ENCODE peak calls at places on chromosomes 16 and 17, in four cellular contexts. A is AG09309, X is WTC11, Y is IMR-90. M is an unnamed sample.

GRCh38 chr16:81645303-81645702 is 133.8 kb upstream of the PLCG2 start:
- DNase-seq in X (no peak), Y (peak; percentile 85), A (peak; percentile 67), M (peak; percentile 97)

GRCh38 chr17:231191-231965 is 49.9 kb upstream of the DOC2B start:
- DNase-seq in X (peak; percentile 7), A (no peak), Y (no peak), M (no peak)

GRCh38 chr17:2849327-2849670 is 53.1 kb downstream of the RAP1GAP2 start:
- DNase-seq in A (no peak), Y (no peak), X (peak; percentile 40), M (no peak)

GRCh38 chr17:62093188-62094155 is 28.4 kb upstream of the MED13 start:
- DNase-seq in A (peak; percentile 72), Y (peak; percentile 95), X (no peak), M (peak; percentile 92)

GRCh38 chr16:71637398-71637797 is 11.4 kb downstream of the MARVELD3 start:
- DNase-seq in A (peak; percentile 83), Y (peak; percentile 86), X (peak; percentile 38), M (peak; percentile 90)

GRCh38 chr16:3752984-3753383 is 35.7 kb upstream of the TRAP1 start:
- DNase-seq in X (no peak), Y (no peak), A (no peak), M (no peak)

GRCh38 chr17:40886090-40886489 is 1.0 kb upstream of the KRT20 start:
- DNase-seq in X (no peak), A (peak; percentile 40), Y (peak; percentile 67), M (no peak)

GRCh38 chr17:69326302-69327059 is 452 bp downstream of the ABCA5 start:
- DNase-seq in Y (peak; percentile 26), A (no peak), X (no peak), M (peak; percentile 45)

GRCh38 chr17:2433696-2434095 is 32.8 kb upstream of the MNT start:
- DNase-seq in X (no peak), Y (peak; percentile 50), A (no peak), M (peak; percentile 55)

GRCh38 chr17:46202482-46202881 is 9.3 kb upstream of the KANSL1 start:
- DNase-seq in A (no peak), X (no peak), Y (no peak), M (no peak)

GRCh38 chr16:1336619-1337018 is 3.2 kb downstream of the BAIAP3 start:
- DNase-seq in Y (no peak), A (no peak), X (no peak), M (no peak)

GRCh38 chr17:39668141-39668924 is at the start of gene PNMT:
- DNase-seq in X (peak; percentile 83), Y (peak; percentile 39), A (no peak), M (peak; percentile 37)

GRCh38 chr17:62656446-62656845 is 29.0 kb downstream of the MRC2 start:
- DNase-seq in Y (no peak), A (no peak), X (peak; percentile 2), M (no peak)

GRCh38 chr17:73595068-73595865 is 49.0 kb downstream of the SDK2 start:
- DNase-seq in A (no peak), X (peak; percentile 85), Y (no peak), M (no peak)

GRCh38 chr17:60223456-60223855 is 73.7 kb downstream of the CA4 start:
- DNase-seq in X (no peak), A (no peak), Y (no peak), M (no peak)

GRCh38 chr16:47925811-47926460 is 229.9 kb downstream of the ABCC12 start:
- DNase-seq in Y (peak; percentile 28), X (no peak), A (no peak), M (no peak)

GRCh38 chr16:1980026-1980769 is 1.1 kb downstream of the NOXO1 start:
- DNase-seq in Y (no peak), X (peak; percentile 45), A (no peak), M (no peak)

GRCh38 chr17:42431758-42432161 is 8.7 kb upstream of the CAVIN1 start:
- DNase-seq in A (no peak), X (no peak), Y (peak; percentile 29), M (no peak)

GRCh38 chr16:46822270-46822669 is 8.7 kb downstream of the C16orf87 start:
- DNase-seq in X (no peak), Y (peak; percentile 91), A (peak; percentile 24), M (peak; percentile 74)

GRCh38 chr17:27222515-27222914 is 71.4 kb upstream of the WSB1 start:
- DNase-seq in X (no peak), Y (no peak), A (no peak), M (no peak)

GRCh38 chr16:3138342-3138741 is 3.5 kb downstream of the ZNF213 start:
- DNase-seq in Y (no peak), A (no peak), X (no peak), M (no peak)

GRCh38 chr16:28304214-28304613 is 11.9 kb downstream of the SBK1 start:
- DNase-seq in A (no peak), Y (peak; percentile 40), X (peak; percentile 74), M (peak; percentile 23)

GRCh38 chr16:66476328-66477027 is 49.4 kb downstream of the BEAN1 start:
- DNase-seq in A (no peak), X (peak; percentile 70), Y (no peak), M (no peak)

GRCh38 chr16:2474877-2475412 is at the start of gene TBC1D24:
- DNase-seq in A (no peak), X (peak; percentile 85), Y (peak; percentile 72), M (peak; percentile 71)

GRCh38 chr16:85565796-85566501 is 47.2 kb upstream of the GSE1 start:
- DNase-seq in Y (no peak), X (no peak), A (no peak), M (no peak)

GRCh38 chr17:66200685-66201092 is 8.8 kb upstream of the CEP112 start:
- DNase-seq in X (peak; percentile 48), Y (peak; percentile 83), A (peak; percentile 52), M (peak; percentile 76)

GRCh38 chr16:79047337-79047736 is 553.2 kb downstream of the MAF start:
- DNase-seq in Y (no peak), X (no peak), A (no peak), M (no peak)

GRCh38 chr16:630024-630814 is 566 bp upstream of the WFIKKN1 start:
- DNase-seq in X (peak; percentile 47), Y (no peak), A (no peak), M (no peak)

GRCh38 chr17:77570565-77570898 is 388.0 kb upstream of the TNRC6C start:
- DNase-seq in X (no peak), Y (no peak), A (no peak), M (no peak)

GRCh38 chr16:73052441-73053030 is 4.6 kb upstream of the ZFHX3 start:
- DNase-seq in Y (no peak), A (no peak), X (no peak), M (no peak)

GRCh38 chr16:74700206-74701040 is at the start of gene MLKL:
- DNase-seq in A (no peak), X (peak; percentile 57), Y (peak; percentile 26), M (no peak)
- TF ChIP-seq CTCF in A (peak; percentile 14), X (no peak), Y (no peak), M (peak; percentile 15)

GRCh38 chr16:88628512-88628974 is 9.8 kb upstream of the IL17C start:
- DNase-seq in Y (no peak), X (peak; percentile 85), A (no peak), M (no peak)
- TF ChIP-seq CTCF in Y (peak; percentile 33), X (peak; percentile 47), A (peak; percentile 33), M (peak; percentile 48)

GRCh38 chr16:55294947-55295346 is 29.1 kb upstream of the IRX6 start:
- DNase-seq in A (peak; percentile 8), Y (no peak), X (no peak), M (no peak)

GRCh38 chr16:55291847-55292246 is 32.2 kb upstream of the IRX6 start:
- DNase-seq in A (no peak), Y (no peak), X (no peak), M (no peak)

GRCh38 chr16:55292491-55292890 is 31.5 kb upstream of the IRX6 start:
- DNase-seq in Y (no peak), A (no peak), X (no peak), M (no peak)

GRCh38 chr16:55297062-55297909 is 26.7 kb upstream of the IRX6 start:
- DNase-seq in X (no peak), A (no peak), Y (peak; percentile 14), M (peak; percentile 2)

GRCh38 chr16:55294129-55294528 is 29.9 kb upstream of the IRX6 start:
- DNase-seq in A (no peak), Y (no peak), X (no peak), M (no peak)
- TF ChIP-seq CTCF in A (peak; percentile 15), Y (no peak), X (no peak), M (no peak)

DNA sequence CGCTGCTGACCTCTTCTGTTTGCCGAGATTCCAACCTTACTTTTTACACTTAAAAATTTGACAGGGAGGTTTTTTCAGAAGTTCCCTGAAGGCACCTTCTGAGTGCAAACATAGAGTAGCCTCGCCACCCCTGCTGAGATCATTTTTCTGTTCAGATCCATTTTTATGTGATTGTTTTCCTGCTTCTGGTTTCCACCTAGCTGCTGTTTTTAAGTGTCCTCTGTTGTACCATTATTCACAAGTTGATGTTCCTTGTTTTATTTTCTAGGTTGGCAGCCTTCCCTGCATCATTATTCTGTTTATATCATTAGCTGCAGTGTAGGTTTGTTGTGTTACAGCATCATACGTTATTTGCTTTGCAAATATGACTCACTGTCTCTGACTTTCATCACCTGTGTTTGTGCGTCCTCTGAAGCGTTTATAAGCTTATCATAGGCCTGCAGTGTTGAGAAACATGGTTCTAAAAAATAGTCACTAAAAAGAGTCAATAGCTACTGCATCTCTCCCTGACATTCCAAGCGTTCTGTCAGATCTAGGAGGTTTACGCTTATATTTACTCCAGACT is 116.9 kb upstream of the CLEC3A start:
- DNase-seq in X (no peak), Y (no peak), A (no peak), M (no peak)
- TF ChIP-seq CTCF in X (no peak), Y (no peak), A (no peak), M (no peak)

DNA sequence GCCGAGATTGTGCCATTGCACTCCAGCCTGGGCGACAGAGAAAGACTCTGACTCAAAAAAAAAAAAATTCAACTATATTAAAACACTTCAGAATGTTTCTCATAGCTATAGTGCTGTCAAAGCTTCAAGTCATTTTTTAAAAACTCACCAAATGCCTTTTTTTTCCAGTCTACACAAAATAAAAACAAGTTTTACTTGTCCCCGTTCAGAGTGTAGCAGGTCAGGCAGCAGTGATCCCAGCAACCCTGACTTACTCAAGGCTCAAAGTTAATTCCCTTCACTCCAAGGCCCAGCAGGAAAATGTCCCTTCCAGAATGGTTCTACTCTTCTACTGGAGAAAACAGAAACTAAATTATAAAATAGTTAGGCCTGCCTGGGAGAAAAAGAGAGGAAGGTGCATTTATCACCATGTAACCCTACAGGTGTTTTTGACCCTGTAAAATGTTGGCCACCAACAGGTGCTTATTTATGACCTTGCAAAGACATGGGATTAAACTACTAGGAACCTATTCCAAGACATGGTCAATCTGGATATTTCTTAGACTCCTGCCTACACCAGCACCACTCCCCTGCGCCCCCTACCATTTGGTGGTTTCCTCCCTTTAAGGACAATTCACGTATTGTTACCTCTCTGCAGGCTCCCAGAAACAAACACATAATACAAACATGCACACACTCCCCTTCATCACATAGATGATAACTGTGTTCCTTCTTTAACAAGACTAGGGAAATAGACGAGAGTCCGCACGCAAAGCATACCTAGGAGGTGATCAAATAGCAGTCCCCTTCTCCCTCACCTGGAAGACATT is 5.4 kb downstream of the AMFR start:
- DNase-seq in Y (no peak), X (no peak), A (no peak), M (no peak)
- TF ChIP-seq CTCF in Y (no peak), X (no peak), A (no peak), M (peak; percentile 3)

M was measured in astrocyte of the spinal cord.